ENCODE peak calls at places on chromosomes 11 and 22, in ten cellular contexts. O is left lung, C is OCI-LY7, D is prostate gland, M is fibroblast of lung, I is tibial artery, S is ovary, R is heart left ventricle, Z is brain microvascular endothelial cell, G is Panc1. T is an unnamed sample.

GRCh38 chr11:121723261-121723741 is 270.5 kb upstream of the SORL1-AS1 start:
- DNase-seq in O (no peak), S (peak), M (peak), D (no peak), R (peak), G (no peak), C (no peak), Z (peak), I (no peak), T (peak)

GRCh38 chr22:46303347-46303965 is 6.8 kb downstream of the GTSE1 start:
- DNase-seq in O (no peak), M (peak), Z (no peak), D (no peak), S (no peak), R (no peak), I (no peak), C (no peak), G (no peak), T (no peak)

GRCh38 chr11:123760894-123761293 is 6.6 kb upstream of the OR6X1 start:
- DNase-seq in D (no peak), G (no peak), O (no peak), I (no peak), Z (no peak), M (no peak), C (no peak), R (no peak), S (no peak), T (no peak)

GRCh38 chr22:43017525-43018290 is 2.8 kb upstream of the PACSIN2 start:
- DNase-seq in M (no peak), R (peak), G (no peak), D (no peak), I (no peak), O (peak), S (no peak), C (no peak), Z (no peak), T (no peak)

GRCh38 chr11:27381238-27381666 is 18.2 kb upstream of the CCDC34 start:
- DNase-seq in C (no peak), O (no peak), R (no peak), D (no peak), G (no peak), I (no peak), M (no peak), Z (no peak), S (no peak), T (peak)

GRCh38 chr11:106691807-106692365 is 326.4 kb downstream of the GUCY1A2 start:
- DNase-seq in I (no peak), C (no peak), R (no peak), O (no peak), G (no peak), Z (peak), S (no peak), M (peak), D (no peak), T (no peak)

GRCh38 chr22:19228174-19228573 is 49.6 kb upstream of the SLC25A1 start:
- DNase-seq in S (no peak), M (no peak), O (no peak), I (no peak), C (no peak), D (no peak), Z (no peak), G (no peak), R (no peak), T (no peak)

GRCh38 chr11:19316434-19316833 is 75.7 kb upstream of the E2F8 start:
- DNase-seq in S (no peak), O (no peak), Z (no peak), G (no peak), D (peak), M (peak), I (peak), C (no peak), R (peak), T (no peak)

GRCh38 chr11:17563248-17563647 is 16.2 kb downstream of the OTOG start:
- DNase-seq in S (no peak), Z (no peak), R (no peak), G (no peak), D (no peak), I (no peak), O (no peak), M (no peak), C (no peak), T (peak)

GRCh38 chr11:19284881-19285280 is 44.1 kb upstream of the E2F8 start:
- DNase-seq in C (no peak), Z (no peak), G (no peak), M (no peak), R (no peak), S (no peak), O (no peak), D (no peak), I (no peak), T (no peak)

GRCh38 chr11:101944896-101945295 is 28.6 kb upstream of the ANGPTL5 start:
- DNase-seq in O (no peak), Z (no peak), M (no peak), C (no peak), D (no peak), I (no peak), S (no peak), R (no peak), G (no peak), T (no peak)

GRCh38 chr11:7165911-7166310 is 77.1 kb downstream of the RBMXL2 start:
- DNase-seq in S (no peak), O (no peak), G (no peak), I (no peak), R (no peak), M (no peak), Z (no peak), C (no peak), D (no peak), T (no peak)

GRCh38 chr22:40529817-40530216 is 106.7 kb downstream of the MRTFA start:
- DNase-seq in Z (no peak), S (no peak), M (no peak), O (no peak), I (no peak), C (no peak), R (no peak), G (no peak), D (no peak), T (no peak)

GRCh38 chr22:33922268-33922667 is 2.0 kb upstream of the LARGE1 start:
- DNase-seq in M (peak), C (peak), Z (peak), S (peak), O (no peak), R (peak), G (no peak), D (peak), I (peak), T (peak)

GRCh38 chr11:19642185-19642591 is 70.4 kb upstream of the NAV2 start:
- DNase-seq in I (peak), M (no peak), O (no peak), D (peak), G (no peak), C (no peak), S (no peak), Z (no peak), R (no peak), T (no peak)

GRCh38 chr22:28408702-28409101 is 270.9 kb downstream of the TTC28 start:
- DNase-seq in C (no peak), M (peak), O (no peak), R (no peak), Z (no peak), G (no peak), S (no peak), I (no peak), D (no peak), T (no peak)

GRCh38 chr11:128391809-128392208 is 195.5 kb downstream of the ETS1 start:
- DNase-seq in C (no peak), S (no peak), R (no peak), G (no peak), I (no peak), O (no peak), Z (no peak), D (no peak), M (no peak), T (no peak)

GRCh38 chr11:125517116-125517804 is 21.2 kb upstream of the FEZ1 start:
- DNase-seq in C (no peak), G (no peak), Z (peak), S (peak), D (no peak), I (no peak), R (no peak), M (peak), O (no peak), T (peak)

GRCh38 chr11:92269021-92269420 is 44.4 kb downstream of the FAT3 start:
- DNase-seq in O (no peak), C (no peak), G (peak), Z (peak), S (no peak), M (peak), D (no peak), I (no peak), R (no peak), T (peak)

DNA sequence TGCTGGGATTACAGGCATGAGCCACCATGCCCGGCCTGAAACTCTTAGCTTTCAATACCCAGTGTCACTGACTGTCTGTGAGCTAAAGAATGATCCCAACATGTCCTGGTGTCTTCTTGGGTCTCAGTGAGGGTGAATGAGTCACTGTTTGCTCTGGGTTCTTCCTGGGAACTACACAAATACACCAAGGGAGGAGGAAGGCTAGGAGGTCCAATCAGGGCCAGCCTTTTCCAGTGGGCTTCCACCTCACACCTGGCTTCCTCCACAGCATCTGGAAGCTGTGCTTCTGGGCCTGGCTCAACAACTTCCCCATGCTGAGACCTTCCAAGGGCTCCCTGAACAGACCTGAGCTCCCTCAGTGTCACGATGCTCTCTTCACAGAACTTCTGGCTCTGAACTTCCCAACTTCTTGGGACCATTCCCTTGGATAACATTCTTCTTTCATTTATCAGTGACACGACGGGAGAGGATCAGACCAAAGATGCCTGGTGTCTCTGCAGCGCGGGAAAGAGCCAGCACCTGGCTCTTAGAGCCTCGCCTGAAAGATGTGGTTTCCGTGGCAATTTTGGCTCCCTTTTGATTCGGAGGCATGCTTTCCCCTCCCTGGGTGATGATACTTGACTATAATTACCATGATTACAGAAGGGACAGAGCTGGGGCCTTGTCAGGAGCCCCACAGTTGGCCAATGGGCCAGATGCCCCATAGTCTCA is 22.3 kb upstream of the CHRM4 start:
- DNase-seq in R (no peak), O (no peak), Z (no peak), S (no peak), I (no peak), C (no peak), G (no peak), D (no peak), M (no peak), T (no peak)
- H3K4me3 ChIP-seq in R (no peak), O (no peak), Z (no peak), S (no peak), I (no peak), C (no peak), G (no peak), D (no peak), M (no peak), T (no peak)

GRCh38 chr11:72764503-72764902 is 12.3 kb upstream of the ARAP1 start:
- DNase-seq in C (no peak), Z (no peak), G (no peak), S (no peak), M (no peak), R (no peak), I (no peak), D (no peak), O (peak), T (no peak)
- H3K27ac ChIP-seq in C (no peak), Z (no peak), G (no peak), S (no peak), M (no peak), R (no peak), I (no peak), D (no peak), O (no peak), T (no peak)

DNA sequence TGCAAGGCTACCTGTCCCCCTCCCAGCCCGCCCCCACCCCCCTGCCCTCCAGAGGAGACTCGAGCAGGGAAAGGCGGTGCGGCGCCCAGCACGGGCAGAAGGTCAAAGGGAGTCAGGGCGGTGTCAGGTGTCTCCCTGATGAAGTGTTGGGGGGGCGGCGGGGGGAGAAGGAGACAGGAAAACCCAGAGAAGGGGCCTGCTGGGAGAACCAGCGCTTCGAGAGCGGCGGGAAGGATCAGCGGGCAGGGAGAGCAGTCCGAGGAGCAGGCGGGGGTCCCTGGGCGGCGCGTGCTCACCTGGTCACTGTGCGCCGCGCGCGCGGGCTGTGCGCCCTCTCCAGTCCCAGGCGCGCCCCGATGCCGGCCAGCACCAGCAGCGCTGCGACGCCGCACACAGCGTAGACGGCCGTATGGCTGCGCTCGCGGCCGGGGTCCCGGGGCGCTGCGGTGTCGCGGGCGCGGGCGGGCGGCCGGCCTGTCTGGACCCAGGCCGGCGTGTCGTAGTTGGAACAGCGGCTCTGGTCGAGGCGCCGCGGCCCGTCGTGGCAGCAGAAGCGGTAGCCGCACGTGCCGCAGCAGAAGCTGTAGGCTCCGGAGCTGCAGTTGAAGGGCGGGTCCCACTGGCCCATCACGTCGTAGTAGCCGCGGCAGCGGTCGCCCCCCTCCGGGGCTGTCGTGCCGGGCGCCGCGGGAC is 886 bp downstream of the SHISA8 start:
- DNase-seq in Z (no peak), I (no peak), R (no peak), S (no peak), D (no peak), C (no peak), G (no peak), O (no peak), M (no peak), T (no peak)
- H3K4me3 ChIP-seq in Z (no peak), I (no peak), R (no peak), S (no peak), D (no peak), C (no peak), G (no peak), O (no peak), M (no peak), T (no peak)

GRCh38 chr22:25136953-25137576 is 62.6 kb upstream of the CRYBB3 start:
- DNase-seq in R (no peak), O (no peak), G (no peak), Z (no peak), C (no peak), M (no peak), I (no peak), S (no peak), D (no peak), T (no peak)

GRCh38 chr22:25131198-25131887 is 68.3 kb upstream of the CRYBB3 start:
- DNase-seq in Z (no peak), D (no peak), C (no peak), I (no peak), R (no peak), G (no peak), M (no peak), S (no peak), O (no peak), T (no peak)

GRCh38 chr22:25130462-25130861 is 69.2 kb upstream of the CRYBB3 start:
- DNase-seq in R (no peak), Z (no peak), M (no peak), D (no peak), O (no peak), S (no peak), G (no peak), C (no peak), I (no peak), T (no peak)

GRCh38 chr22:25134451-25134850 is 65.2 kb upstream of the CRYBB3 start:
- DNase-seq in S (no peak), O (no peak), G (no peak), M (no peak), C (no peak), D (peak), R (no peak), I (no peak), Z (no peak), T (no peak)

DNA sequence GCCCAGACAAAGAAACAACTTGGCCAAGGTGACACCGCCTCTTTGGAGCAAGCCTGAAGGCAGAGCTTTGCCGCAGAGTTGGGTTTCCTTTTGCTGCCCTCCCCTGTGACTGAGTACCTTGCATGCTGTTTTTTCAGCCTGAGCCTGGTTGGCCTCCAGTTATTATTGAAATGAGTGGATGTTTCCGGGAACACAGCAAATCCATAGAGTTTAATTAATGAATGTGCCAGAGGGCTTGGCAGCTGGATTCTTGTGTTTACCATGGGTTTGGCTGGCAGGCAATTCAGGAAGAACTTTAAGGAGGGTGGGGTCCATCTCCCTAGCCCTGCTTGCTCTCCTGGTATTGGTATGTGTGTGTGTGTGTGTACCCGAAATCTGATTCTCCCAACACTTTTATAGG is 65.6 kb upstream of the CRYBB3 start:
- DNase-seq in I (no peak), M (no peak), C (no peak), G (no peak), O (no peak), Z (no peak), R (no peak), D (peak), S (no peak), T (no peak)
- H3K27ac ChIP-seq in I (peak), M (no peak), C (no peak), G (no peak), O (peak), Z (no peak), R (peak), D (peak), S (no peak), T (no peak)

DNA sequence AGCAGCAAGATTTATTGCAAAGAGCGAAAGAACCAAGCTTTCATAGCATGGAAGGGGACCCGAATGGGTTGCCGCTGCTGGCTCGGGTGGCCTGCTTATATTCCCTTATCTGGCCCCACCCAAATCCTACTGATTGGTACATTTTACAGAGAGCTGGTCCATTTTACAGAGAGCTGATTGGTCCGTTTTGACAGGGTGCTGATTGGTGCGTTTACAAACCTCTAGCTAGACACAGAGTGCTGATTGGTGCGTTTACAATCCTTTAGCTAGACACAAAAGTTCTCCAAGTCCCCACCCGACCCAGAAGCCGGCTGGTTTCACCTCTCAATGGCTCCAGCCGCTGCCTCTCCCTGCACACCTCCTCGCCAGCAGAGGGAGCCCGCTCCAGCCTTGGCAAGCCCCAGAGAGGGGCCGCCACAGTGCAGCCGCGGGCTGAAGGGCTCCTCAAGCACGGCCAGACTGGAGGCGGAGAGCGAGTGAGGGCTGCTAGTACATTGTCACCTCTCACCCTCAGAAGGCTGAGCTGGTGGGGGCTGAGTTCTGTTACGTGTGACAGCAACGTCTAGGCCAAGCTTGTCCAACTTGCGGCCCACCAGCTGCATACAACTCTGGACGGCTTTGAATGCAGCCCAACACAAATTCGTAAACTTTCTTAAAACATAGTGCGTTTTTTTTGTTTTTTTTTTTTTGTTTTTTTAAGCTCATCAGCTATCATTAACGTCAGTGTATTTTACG is 8.7 kb downstream of the PTH start:
- DNase-seq in G (no peak), S (no peak), M (peak), I (no peak), Z (peak), R (peak), D (no peak), C (peak), O (peak), T (no peak)
- H3K4me3 ChIP-seq in G (peak), S (no peak), M (no peak), I (peak), Z (no peak), R (peak), D (no peak), C (no peak), O (peak), T (no peak)

GRCh38 chr22:18012528-18012927 is 11.8 kb downstream of the MICAL3 start:
- DNase-seq in Z (no peak), R (no peak), I (no peak), C (no peak), D (no peak), O (no peak), S (no peak), G (no peak), M (no peak), T (no peak)
- H3K27ac ChIP-seq in Z (no peak), R (no peak), I (no peak), C (no peak), D (peak), O (no peak), S (no peak), G (no peak), M (no peak), T (no peak)

GRCh38 chr22:18112440-18112839 is 1.8 kb downstream of the TUBA8 start:
- DNase-seq in S (no peak), O (no peak), C (no peak), Z (no peak), R (no peak), M (no peak), I (no peak), D (no peak), G (no peak), T (no peak)

GRCh38 chr22:18109410-18110193 is 1.0 kb upstream of the TUBA8 start:
- DNase-seq in S (no peak), M (no peak), D (no peak), C (no peak), O (no peak), I (no peak), R (no peak), Z (no peak), G (no peak), T (no peak)

GRCh38 chr22:18110944-18111758 is 542 bp downstream of the TUBA8 start:
- DNase-seq in S (no peak), C (no peak), M (no peak), D (no peak), G (no peak), I (no peak), O (no peak), R (no peak), Z (no peak), T (no peak)

GRCh38 chr22:18111759-18112330 is 1.2 kb downstream of the TUBA8 start:
- DNase-seq in O (no peak), I (no peak), G (no peak), M (no peak), R (peak), C (no peak), S (no peak), Z (no peak), D (no peak), T (no peak)

GRCh38 chr22:18110194-18110943 is at the start of gene TUBA8:
- DNase-seq in D (peak), Z (peak), C (peak), S (peak), I (peak), M (peak), G (no peak), R (peak), O (no peak), T (no peak)
- H3K4me3 ChIP-seq in D (peak), Z (peak), C (no peak), S (peak), I (peak), M (peak), G (peak), R (peak), O (peak), T (no peak)

GRCh38 chr11:72750556-72751292 is 1.5 kb downstream of the ARAP1 start:
- DNase-seq in C (peak), G (no peak), R (no peak), M (no peak), O (no peak), S (no peak), D (no peak), Z (no peak), I (no peak), T (no peak)
- H3K27ac ChIP-seq in C (peak), G (no peak), R (no peak), M (no peak), O (peak), S (no peak), D (no peak), Z (no peak), I (no peak), T (no peak)